ENCODE peak calls at places on chromosome 1, in eight cellular contexts. D is spleen; E is body of pancreas; H is tibial nerve; X is mesendoderm; Y is psoas muscle; F is effector memory CD4-positive, alpha-beta T cell; P is heart left ventricle. T is an unnamed sample.

GRCh38 chr1:203626910-203627246 is 246 bp downstream of the ATP2B4 start:
- DNase-seq in D (peak; percentile 85), E (no peak), H (no peak), X (no peak), Y (peak; percentile 54), F (no peak), P (no peak), T (no peak)

GRCh38 chr1:25802915-25803314 is 2.9 kb downstream of the SELENON start:
- DNase-seq in D (no peak), E (no peak), H (no peak), X (no peak), Y (no peak), F (no peak), P (no peak), T (no peak)

GRCh38 chr1:203037509-203038190 is 11.4 kb downstream of the PPFIA4 start:
- DNase-seq in D (no peak), E (no peak), H (no peak), X (no peak), Y (no peak), F (no peak), P (no peak), T (no peak)

GRCh38 chr1:201713093-201713810 is 115.7 kb upstream of the IPO9 start:
- DNase-seq in D (peak; percentile 80), E (peak; percentile 88), H (peak; percentile 97), X (peak; percentile 97), Y (peak; percentile 93), F (no peak), P (peak; percentile 99), T (peak; percentile 73)

GRCh38 chr1:196440711-196441110 is 167.5 kb downstream of the KCNT2 start:
- DNase-seq in D (no peak), E (no peak), H (no peak), X (no peak), Y (no peak), F (no peak), P (no peak), T (no peak)

GRCh38 chr1:193185861-193186714 is at the start of gene B3GALT2:
- DNase-seq in D (no peak), E (no peak), H (peak; percentile 21), X (no peak), Y (no peak), F (no peak), P (peak; percentile 53), T (no peak)

GRCh38 chr1:6033124-6033523 is 12.6 kb upstream of the KCNAB2 start:
- DNase-seq in D (no peak), E (no peak), H (no peak), X (no peak), Y (no peak), F (no peak), P (no peak), T (no peak)

GRCh38 chr1:118535901-118536300 is 350.9 kb upstream of the SPAG17 start:
- DNase-seq in D (no peak), E (no peak), H (no peak), X (no peak), Y (no peak), F (no peak), P (no peak), T (no peak)

GRCh38 chr1:164772635-164773034 is 213.7 kb downstream of the PBX1 start:
- DNase-seq in D (no peak), E (peak; percentile 72), H (no peak), X (peak; percentile 95), Y (peak; percentile 77), F (no peak), P (peak; percentile 84), T (no peak)

GRCh38 chr1:180926164-180926981 is 13.7 kb downstream of the KIAA1614 start:
- DNase-seq in D (no peak), E (no peak), H (no peak), X (no peak), Y (peak; percentile 58), F (no peak), P (peak; percentile 76), T (peak; percentile 80)

GRCh38 chr1:210231846-210232523 is 611 bp upstream of the SERTAD4 start:
- DNase-seq in D (no peak), E (no peak), H (no peak), X (peak; percentile 31), Y (peak; percentile 34), F (no peak), P (peak; percentile 38), T (no peak)

GRCh38 chr1:12616709-12617373 is 1.2 kb downstream of the DHRS3 start:
- DNase-seq in D (peak; percentile 85), E (peak; percentile 54), H (no peak), X (no peak), Y (peak; percentile 58), F (no peak), P (peak; percentile 57), T (no peak)

GRCh38 chr1:162206749-162207635 is 137.5 kb downstream of the NOS1AP start:
- DNase-seq in D (no peak), E (peak; percentile 73), H (no peak), X (no peak), Y (no peak), F (no peak), P (peak; percentile 76), T (no peak)

GRCh38 chr1:51266181-51266580 is 30.1 kb downstream of the RNF11 start:
- DNase-seq in D (no peak), E (no peak), H (no peak), X (no peak), Y (no peak), F (no peak), P (no peak), T (no peak)

GRCh38 chr1:51265618-51266017 is 29.5 kb downstream of the RNF11 start:
- DNase-seq in D (no peak), E (no peak), H (no peak), X (peak; percentile 33), Y (no peak), F (no peak), P (no peak), T (no peak)

GRCh38 chr1:51264470-51264869 is 28.4 kb downstream of the RNF11 start:
- DNase-seq in D (no peak), E (no peak), H (no peak), X (peak; percentile 21), Y (no peak), F (no peak), P (no peak), T (no peak)

GRCh38 chr1:51268675-51269033 is 32.6 kb downstream of the RNF11 start:
- DNase-seq in D (no peak), E (no peak), H (no peak), X (no peak), Y (no peak), F (no peak), P (no peak), T (no peak)

DNA sequence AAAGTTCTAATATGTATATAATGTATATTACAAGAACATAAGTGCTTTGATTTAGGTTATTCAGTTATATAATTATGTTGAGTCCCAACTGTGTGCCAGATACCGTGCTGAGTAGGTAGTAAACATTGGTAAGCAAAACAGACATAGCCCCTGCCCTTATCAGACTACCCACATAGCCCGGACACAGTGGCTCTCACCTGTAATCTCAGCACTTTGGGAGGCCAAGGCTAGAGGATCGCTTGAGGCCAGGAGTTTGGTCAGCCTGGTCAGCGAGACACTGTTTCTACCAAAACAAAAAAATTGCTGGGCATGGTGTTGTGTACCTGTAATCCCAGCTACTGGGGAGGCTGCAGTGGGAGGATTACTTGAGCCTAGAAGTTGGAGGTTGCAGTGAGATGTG is 30.7 kb downstream of the RNF11 start:
- DNase-seq in D (no peak), E (no peak), H (no peak), X (no peak), Y (no peak), F (no peak), P (no peak), T (no peak)
- H3K27ac ChIP-seq in D (no peak overlapping the region), E (no peak overlapping the region), H (no peak overlapping the region), X (no peak overlapping the region), Y (no peak overlapping the region), F (no peak overlapping the region), P (no peak overlapping the region), T (no peak overlapping the region)

GRCh38 chr1:14474856-14475255 is 123.6 kb upstream of the KAZN start:
- DNase-seq in D (no peak), E (no peak), H (no peak), X (no peak), Y (no peak), F (no peak), P (no peak), T (no peak)
- H3K27ac ChIP-seq in D (no peak overlapping the region), E (no peak overlapping the region), H (no peak overlapping the region), X (no peak overlapping the region), Y (no peak overlapping the region), F (no peak overlapping the region), P (no peak overlapping the region), T (no peak overlapping the region)

GRCh38 chr1:241846375-241846774 is 1.6 kb upstream of the EXO1 start:
- DNase-seq in D (no peak), E (no peak), H (no peak), X (no peak), Y (no peak), F (no peak), P (no peak), T (no peak)

GRCh38 chr1:241842565-241842964 is 5.4 kb upstream of the EXO1 start:
- DNase-seq in D (no peak), E (no peak), H (no peak), X (peak; percentile 18), Y (no peak), F (no peak), P (no peak), T (no peak)

GRCh38 chr1:241847540-241847795 is 536 bp upstream of the EXO1 start:
- DNase-seq in D (no peak), E (no peak), H (no peak), X (no peak), Y (no peak), F (no peak), P (no peak), T (no peak)

GRCh38 chr1:241846862-241847539 is 1.0 kb upstream of the EXO1 start:
- DNase-seq in D (no peak), E (no peak), H (no peak), X (no peak), Y (no peak), F (no peak), P (no peak), T (no peak)

DNA sequence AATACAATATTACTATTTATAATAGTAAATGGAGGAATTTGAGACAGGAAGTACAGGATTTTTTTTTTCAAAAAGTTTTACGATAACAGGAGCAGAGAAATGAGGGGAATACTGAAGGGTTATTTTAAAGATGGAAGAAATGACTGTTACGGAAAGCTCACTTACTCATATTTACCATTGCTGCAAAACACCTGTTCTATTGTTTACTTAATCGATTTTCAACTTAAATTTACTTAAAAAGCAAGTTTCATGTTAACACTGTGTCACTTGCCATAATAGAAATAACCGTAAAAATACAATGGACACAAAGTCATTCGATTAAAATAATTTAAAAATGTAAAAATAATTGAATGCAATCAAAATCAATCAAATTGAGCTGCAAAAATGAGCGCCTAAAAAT is 3.4 kb upstream of the EXO1 start:
- DNase-seq in D (no peak), E (no peak), H (no peak), X (no peak), Y (no peak), F (no peak), P (no peak), T (no peak)
- H3K27ac ChIP-seq in D (no peak overlapping the region), E (no peak overlapping the region), H (no peak overlapping the region), X (no peak overlapping the region), Y (no peak overlapping the region), F (no peak overlapping the region), P (no peak overlapping the region), T (no peak overlapping the region)

GRCh38 chr1:19514391-19514831 is 29.1 kb upstream of the CAPZB start:
- DNase-seq in D (no peak), E (peak; percentile 13), H (peak; percentile 76), X (no peak), Y (peak; percentile 35), F (no peak), P (peak; percentile 68), T (no peak)
- H3K27ac ChIP-seq in D (no peak overlapping the region), E (no peak overlapping the region), H (peak overlapping the region; percentile 81), X (no peak overlapping the region), Y (no peak overlapping the region), F (no peak overlapping the region), P (peak overlapping the region; percentile 36), T (no peak overlapping the region)

T was measured in substantia nigra.